ENCODE peak calls at places on chromosomes 7 and 10, in four cellular contexts. U, L, V and N are unnamed samples. For H3K4me1, the result is how much of the 10 kb centered on the place peaks cover.

GRCh38 chr7:141700291-141700847 is 1.6 kb downstream of the DENND11 start:
- DNase-seq in U (no peak), L (no peak), V (no peak), N (no peak)

GRCh38 chr7:116455009-116455408 is 44.5 kb upstream of the CAV2 start:
- DNase-seq in U (no peak), L (no peak), V (no peak), N (no peak)

GRCh38 chr10:35413985-35414861 is 77.9 kb downstream of the CCNY start:
- DNase-seq in U (no peak), L (no peak), V (no peak), N (no peak)

GRCh38 chr10:88232978-88233537 is 350.1 kb downstream of the RNLS start:
- DNase-seq in U (no peak), L (no peak), V (no peak), N (no peak)

GRCh38 chr7:55349126-55349525 is 16.0 kb upstream of the LANCL2 start:
- DNase-seq in U (no peak), L (no peak), V (no peak), N (no peak)

GRCh38 chr10:93369588-93370164 is 112.5 kb downstream of the MYOF start:
- DNase-seq in U (no peak), L (no peak), V (no peak), N (no peak)

GRCh38 chr10:74821501-74821900 is 4.9 kb upstream of the KAT6B start:
- DNase-seq in U (no peak), L (no peak), V (no peak), N (no peak)

GRCh38 chr10:5963591-5963990 is 13.8 kb downstream of the IL15RA start:
- DNase-seq in U (no peak), L (no peak), V (no peak), N (no peak)

GRCh38 chr10:74518076-74518475 is 308.3 kb upstream of the KAT6B start:
- DNase-seq in U (no peak), L (no peak), V (no peak), N (no peak)

GRCh38 chr7:2814186-2814530 is 29.9 kb downstream of the GNA12 start:
- DNase-seq in U (no peak), L (no peak), V (no peak), N (no peak)

GRCh38 chr7:2813350-2814185 is 30.5 kb downstream of the GNA12 start:
- DNase-seq in U (no peak), L (no peak), V (no peak), N (no peak)

GRCh38 chr7:2812831-2813230 is 31.3 kb downstream of the GNA12 start:
- DNase-seq in U (no peak), L (no peak), V (no peak), N (no peak)

GRCh38 chr7:2815523-2816240 is 28.4 kb downstream of the GNA12 start:
- DNase-seq in U (no peak), L (no peak), V (no peak), N (no peak)

GRCh38 chr7:2814682-2815522 is 29.2 kb downstream of the GNA12 start:
- DNase-seq in U (no peak), L (no peak), V (peak), N (no peak)
- H3K4me1 ChIP-seq in U (under half), L (under half), V (under half), N (under half)

GRCh38 chr10:124701881-124702656 is 42.1 kb downstream of the FAM53B start:
- DNase-seq in U (no peak), L (no peak), V (no peak), N (no peak)
- H3K4me1 ChIP-seq in U (under half), L (under half), V (under half), N (half or more)

DNA sequence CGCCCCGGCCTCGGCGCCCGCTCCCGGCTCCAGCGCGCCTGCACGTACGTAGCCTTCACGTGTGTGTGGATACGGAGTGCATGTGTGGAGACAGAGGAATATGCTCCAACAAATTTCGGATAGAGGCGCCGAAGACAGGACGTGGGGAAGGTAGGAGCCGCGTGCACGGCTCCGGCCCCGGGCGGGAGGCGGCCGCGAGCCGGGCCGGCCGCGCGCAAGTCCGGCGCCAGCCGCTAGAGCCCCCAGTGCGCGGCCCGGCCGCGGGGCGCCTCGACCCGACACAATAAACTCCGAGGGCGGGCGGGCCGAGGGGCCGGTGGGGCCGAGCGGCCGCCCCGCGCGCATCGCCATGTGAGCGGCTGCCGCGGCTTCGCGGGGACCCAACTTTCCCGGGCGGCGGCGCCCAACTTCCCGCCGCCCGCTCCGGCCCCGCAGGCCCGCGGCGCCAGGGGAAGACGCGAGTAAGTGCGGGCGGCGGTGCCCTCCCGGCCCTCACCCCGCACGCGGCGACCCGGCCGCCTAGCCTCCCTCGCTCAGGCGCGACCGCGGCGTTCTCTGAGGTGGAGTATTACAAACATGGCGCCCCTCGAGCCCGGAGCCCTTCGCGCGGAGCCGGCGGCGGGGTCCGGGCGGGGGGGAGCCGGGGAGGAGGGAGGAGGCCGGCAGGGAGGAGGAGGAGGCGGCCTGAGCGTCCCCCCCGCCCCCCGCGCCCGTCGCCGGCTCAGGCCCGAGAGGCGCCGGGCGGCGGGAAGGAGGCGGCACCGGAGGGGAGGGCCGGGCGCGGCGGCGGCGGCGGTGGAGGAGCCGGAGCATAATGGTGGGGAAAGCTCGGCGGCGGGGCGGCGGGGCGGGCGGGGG is at the start of gene ZMYND11:
- DNase-seq in U (peak), L (no peak), V (no peak), N (peak)
- H3K4me1 ChIP-seq in U (under half), L (under half), V (under half), N (under half)

DNA sequence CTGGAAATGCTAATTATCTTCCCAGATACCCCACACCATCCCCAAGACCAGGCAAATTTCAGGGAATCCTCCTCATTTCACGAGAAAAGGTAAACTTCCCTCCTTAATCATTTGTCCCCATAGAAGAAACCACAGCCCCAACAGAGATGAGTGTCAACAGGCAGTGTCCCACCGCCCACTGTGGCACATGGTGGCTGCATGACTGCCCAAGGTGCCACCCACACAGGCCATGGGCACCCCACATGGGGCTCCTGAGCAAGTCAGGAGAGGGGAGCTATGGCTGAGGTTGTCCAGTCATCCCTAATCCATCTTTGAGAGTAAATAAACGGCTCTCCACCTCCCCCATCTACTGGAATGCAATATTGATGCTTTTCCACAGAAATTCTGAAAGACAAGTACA is 44.1 kb downstream of the ANTXRL start:
- DNase-seq in U (no peak), L (no peak), V (no peak), N (no peak)
- H3K4me1 ChIP-seq in U (under half), L (under half), V (under half), N (under half)

GRCh38 chr10:13769926-13770325 is 183.2 kb downstream of the PRPF18 start:
- DNase-seq in U (no peak), L (peak), V (no peak), N (no peak)

GRCh38 chr10:13770760-13771493 is 184.2 kb downstream of the PRPF18 start:
- DNase-seq in U (no peak), L (no peak), V (no peak), N (no peak)

GRCh38 chr10:13765641-13766341 is 179.0 kb downstream of the PRPF18 start:
- DNase-seq in U (no peak), L (no peak), V (no peak), N (no peak)

GRCh38 chr10:13771992-13772391 is 185.2 kb downstream of the PRPF18 start:
- DNase-seq in U (no peak), L (no peak), V (no peak), N (no peak)

GRCh38 chr10:13767721-13768178 is 181.0 kb downstream of the PRPF18 start:
- DNase-seq in U (no peak), L (no peak), V (no peak), N (no peak)
- H3K4me1 ChIP-seq in U (under half), L (under half), V (under half), N (under half)

GRCh38 chr7:5699951-5700384 is 81.5 kb downstream of the RNF216 start:
- DNase-seq in U (no peak), L (no peak), V (no peak), N (peak)

GRCh38 chr7:5700391-5700985 is 81.0 kb downstream of the RNF216 start:
- DNase-seq in U (no peak), L (no peak), V (no peak), N (no peak)

GRCh38 chr7:5699467-5699866 is 82.0 kb downstream of the RNF216 start:
- DNase-seq in U (no peak), L (no peak), V (no peak), N (no peak)

GRCh38 chr7:5702876-5703571 is 78.4 kb downstream of the RNF216 start:
- DNase-seq in U (peak), L (no peak), V (no peak), N (no peak)

DNA sequence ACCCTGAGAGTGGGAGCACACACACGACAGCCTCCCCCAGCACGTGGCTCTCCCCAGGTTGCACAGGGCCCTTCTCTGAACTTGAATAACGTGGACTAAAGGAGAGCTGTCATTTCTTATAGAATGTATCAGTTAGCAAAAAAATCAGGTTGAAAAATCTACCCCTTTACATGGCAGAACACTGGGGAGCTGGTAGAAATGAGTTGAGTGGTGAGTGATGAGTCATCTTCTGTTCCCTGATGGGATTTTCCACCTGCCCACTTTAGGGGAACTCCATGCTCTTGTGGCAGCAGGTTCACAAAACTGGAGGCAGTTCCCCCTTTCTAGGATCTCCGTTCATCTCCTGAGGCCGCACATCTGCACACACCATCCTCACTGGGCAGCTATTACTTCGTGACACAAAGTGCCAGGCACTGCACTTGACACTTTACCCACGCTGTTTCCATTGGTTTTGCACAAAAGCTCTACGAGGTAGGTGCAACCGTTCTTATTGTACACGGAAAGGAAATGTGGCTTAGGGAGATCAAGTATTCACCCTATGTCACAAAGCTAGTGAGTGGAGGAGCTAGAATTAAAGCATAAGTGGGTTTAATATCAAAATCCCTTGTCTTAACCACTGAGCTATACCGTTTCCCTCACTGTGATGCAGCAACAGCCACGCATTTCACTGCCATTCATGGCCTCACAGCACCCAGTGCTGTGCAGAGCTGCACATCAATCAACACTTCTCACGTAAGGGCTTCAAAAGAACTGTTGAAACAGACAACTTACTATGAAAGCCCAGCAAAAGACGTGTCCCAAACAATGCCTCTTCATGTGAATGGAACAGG is 80.2 kb downstream of the RNF216 start:
- DNase-seq in U (no peak), L (no peak), V (no peak), N (peak)
- H3K4me1 ChIP-seq in U (half or more), L (under half), V (under half), N (under half)

DNA sequence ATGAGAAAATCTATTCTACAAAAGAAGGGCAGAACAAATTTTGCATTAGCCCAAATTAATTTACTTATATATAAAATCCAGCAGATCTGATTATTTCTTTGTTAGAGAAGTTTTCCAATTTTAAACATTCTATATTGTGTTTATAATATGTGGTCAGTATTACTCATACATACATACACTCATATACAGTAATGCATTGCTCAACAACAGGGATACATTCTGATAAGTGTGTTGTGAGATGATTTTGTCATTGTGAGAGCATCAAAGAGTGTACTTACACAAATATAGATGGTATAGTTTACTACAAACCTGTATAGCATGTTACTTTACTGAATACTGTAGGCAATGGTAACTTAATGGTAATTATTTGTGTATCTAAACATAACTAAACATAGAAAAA is 239.6 kb upstream of the ETV1 start:
- DNase-seq in U (no peak), L (no peak), V (no peak), N (no peak)
- H3K4me1 ChIP-seq in U (under half), L (under half), V (under half), N (under half)

DNA sequence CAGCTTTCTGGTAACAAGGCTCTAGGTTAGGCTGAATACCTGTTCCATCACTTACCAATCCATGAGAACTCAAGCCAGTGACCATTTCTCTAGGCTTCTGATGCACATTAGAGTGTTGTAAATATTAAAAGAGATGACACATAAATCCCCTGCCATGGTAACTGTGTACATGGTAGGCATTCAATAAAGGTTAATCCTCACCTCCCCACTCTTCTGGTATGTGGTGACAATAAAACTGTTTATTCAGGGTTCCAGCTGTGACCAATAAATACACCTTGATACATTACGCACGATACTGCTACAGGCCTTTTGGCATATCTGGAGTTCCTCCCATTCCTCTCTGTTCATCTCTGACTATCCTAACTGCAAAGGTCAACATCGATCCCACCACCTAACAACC is 171.9 kb downstream of the SRPK2 start:
- DNase-seq in U (no peak), L (no peak), V (no peak), N (no peak)
- H3K4me1 ChIP-seq in U (under half), L (under half), V (under half), N (under half)

DNA sequence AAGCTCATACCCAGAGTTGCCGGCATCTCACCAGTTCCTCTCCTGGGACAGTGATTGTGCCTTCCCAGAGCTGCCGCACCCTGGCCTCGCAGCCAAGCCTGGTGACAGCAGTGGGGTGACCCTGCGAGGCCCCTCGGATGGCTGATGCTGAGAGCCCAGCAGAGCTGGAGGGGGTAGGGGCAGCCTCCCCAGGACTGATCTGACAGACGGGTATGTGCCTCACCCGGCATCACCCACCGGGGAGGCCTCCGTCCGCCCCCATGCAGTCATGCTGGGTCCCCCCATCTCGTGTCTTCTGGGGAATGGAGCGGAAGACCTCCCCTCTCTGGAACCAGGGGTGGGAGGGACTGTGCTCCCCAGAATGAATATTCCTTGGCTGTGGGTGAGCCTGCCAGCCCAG is 82.3 kb downstream of the LHPP start:
- DNase-seq in U (no peak), L (no peak), V (no peak), N (no peak)
- H3K4me1 ChIP-seq in U (under half), L (under half), V (under half), N (under half)

GRCh38 chr7:73882060-73882428 is 21.1 kb downstream of the TMEM270 start:
- DNase-seq in U (no peak), L (no peak), V (no peak), N (no peak)

GRCh38 chr7:73885433-73885974 is 24.5 kb downstream of the TMEM270 start:
- DNase-seq in U (no peak), L (no peak), V (no peak), N (no peak)

GRCh38 chr7:73887762-73888161 is 26.8 kb downstream of the TMEM270 start:
- DNase-seq in U (no peak), L (no peak), V (no peak), N (no peak)

GRCh38 chr7:73890541-73891147 is 29.7 kb downstream of the TMEM270 start:
- DNase-seq in U (no peak), L (no peak), V (no peak), N (no peak)

GRCh38 chr7:73885975-73886798 is 25.2 kb downstream of the TMEM270 start:
- DNase-seq in U (peak), L (no peak), V (no peak), N (no peak)
- H3K4me1 ChIP-seq in U (under half), L (under half), V (under half), N (under half)